ENCODE peak calls at places on chromosomes 7 and 10, in ten cellular contexts. E is HuH-7.5; A is small intestine; C is DMS 273 treated with DMSO at 0.1 percent for 48 hours; Z is SW 1271; M is midbrain; X is NCI-H1694; O is germinal center; T is neural crest cell; W is stimulated activated CD8-positive, alpha-beta memory T cell treated with anti-CD3 and anti-CD28 coated beads, Interleukin-15, amount 100 ng/mL, for 24 hours. F is an unnamed sample.

GRCh38 chr10:7264313-7264741 is 146.5 kb downstream of the SFMBT2 start:
- DNase-seq in E (no peak), A (peak; percentile 15), C (no peak), Z (no peak), M (no peak), X (no peak), O (no peak), T (no peak), W (no peak), F (no peak)

GRCh38 chr7:84982199-84982598 is 204.7 kb downstream of the SEMA3D start:
- DNase-seq in E (no peak), A (no peak), C (no peak), Z (no peak), M (no peak), X (no peak), O (no peak), T (no peak), W (no peak), F (no peak)

GRCh38 chr7:84697506-84697905 is 489.4 kb downstream of the SEMA3D start:
- DNase-seq in E (no peak), A (peak; percentile 37), C (no peak), Z (no peak), M (no peak), X (no peak), O (no peak), T (no peak), W (no peak), F (no peak)

GRCh38 chr7:149580328-149580727 is 82.7 kb upstream of the ZNF746 start:
- DNase-seq in E (no peak), A (no peak), C (no peak), Z (no peak), M (no peak), X (no peak), O (no peak), T (no peak), W (no peak), F (no peak)

GRCh38 chr10:114550756-114551290 is 107.3 kb downstream of the ABLIM1 start:
- DNase-seq in E (no peak), A (peak; percentile 54), C (peak; percentile 25), Z (no peak), M (peak; percentile 29), X (no peak), O (no peak), T (no peak), W (no peak), F (peak; percentile 23)

GRCh38 chr7:55405856-55406541 is 40.9 kb downstream of the LANCL2 start:
- DNase-seq in E (no peak), A (peak; percentile 79), C (no peak), Z (no peak), M (no peak), X (no peak), O (no peak), T (no peak), W (no peak), F (no peak)

GRCh38 chr10:43272030-43272429 is 5.2 kb upstream of the RASGEF1A start:
- DNase-seq in E (no peak), A (no peak), C (no peak), Z (no peak), M (no peak), X (no peak), O (no peak), T (no peak), W (no peak), F (no peak)

GRCh38 chr10:77600640-77601039 is 37.0 kb downstream of the KCNMA1 start:
- DNase-seq in E (no peak), A (no peak), C (no peak), Z (no peak), M (no peak), X (no peak), O (no peak), T (no peak), W (no peak), F (no peak)

GRCh38 chr7:107788662-107789061 is 14.4 kb downstream of the SLC26A3 start:
- DNase-seq in E (no peak), A (no peak), C (no peak), Z (no peak), M (no peak), X (no peak), O (no peak), T (no peak), W (no peak), F (no peak)

GRCh38 chr10:133123746-133124356 is 36.1 kb downstream of the ADGRA1 start:
- DNase-seq in E (no peak), A (no peak), C (no peak), Z (no peak), M (no peak), X (no peak), O (no peak), T (no peak), W (no peak), F (no peak)

GRCh38 chr7:102305414-102306268 is 19.0 kb downstream of the SH2B2 start:
- DNase-seq in E (no peak), A (no peak), C (no peak), Z (no peak), M (no peak), X (no peak), O (no peak), T (no peak), W (no peak), F (no peak)

GRCh38 chr10:65571011-65571570 is 1354.7 kb upstream of the LRRTM3 start:
- DNase-seq in E (no peak), A (peak; percentile 43), C (no peak), Z (no peak), M (no peak), X (no peak), O (no peak), T (no peak), W (no peak), F (no peak)

GRCh38 chr7:134695321-134695860 is 48.7 kb downstream of the BPGM start:
- DNase-seq in E (no peak), A (no peak), C (no peak), Z (no peak), M (no peak), X (no peak), O (no peak), T (no peak), W (no peak), F (no peak)

GRCh38 chr7:25849361-25850184 is 302.4 kb upstream of the NFE2L3 start:
- DNase-seq in E (no peak), A (no peak), C (no peak), Z (no peak), M (no peak), X (no peak), O (no peak), T (no peak), W (no peak), F (no peak)

GRCh38 chr7:79951415-79951814 is 183.2 kb upstream of the GNAI1 start:
- DNase-seq in E (no peak), A (no peak), C (no peak), Z (no peak), M (no peak), X (no peak), O (no peak), T (no peak), W (no peak), F (no peak)

GRCh38 chr10:109866168-109866994 is 56.9 kb downstream of the XPNPEP1 start:
- DNase-seq in E (no peak), A (no peak), C (no peak), Z (no peak), M (peak; percentile 27), X (no peak), O (no peak), T (peak; percentile 14), W (no peak), F (peak; percentile 34)